ENCODE peak calls at places on chromosomes 6 and 20, in five cellular contexts. One of them, this sample, is unnamed.

GRCh38 chr20:57387463-57387862 is 3.7 kb upstream of the RBM38 start:
- DNase-seq in IMR-90: no peak
- DNase-seq in nephron progenitor cell: no peak
- DNase-seq in RWPE1: no peak
- DNase-seq in left ventricle myocardium inferior: no peak
- DNase-seq in this sample: no peak

GRCh38 chr6:39188577-39188976 is 40.7 kb downstream of the KCNK5 start:
- DNase-seq in IMR-90: no peak
- DNase-seq in nephron progenitor cell: no peak
- DNase-seq in RWPE1: no peak
- DNase-seq in left ventricle myocardium inferior: no peak
- DNase-seq in this sample: no peak

GRCh38 chr6:5763871-5764270 is 242.9 kb downstream of the NRN1 start:
- DNase-seq in IMR-90: peak; percentile 8
- DNase-seq in nephron progenitor cell: no peak
- DNase-seq in RWPE1: no peak
- DNase-seq in left ventricle myocardium inferior: no peak
- DNase-seq in this sample: no peak

GRCh38 chr20:17898548-17898994 is 70.0 kb downstream of the SNX5 start:
- DNase-seq in IMR-90: peak; percentile 75
- DNase-seq in nephron progenitor cell: peak; percentile 74
- DNase-seq in RWPE1: peak; percentile 78
- DNase-seq in left ventricle myocardium inferior: peak; percentile 64
- DNase-seq in this sample: peak; percentile 51

GRCh38 chr6:97282238-97282725 is 734 bp downstream of the MMS22L start:
- DNase-seq in IMR-90: no peak
- DNase-seq in nephron progenitor cell: no peak
- DNase-seq in RWPE1: peak; percentile 35
- DNase-seq in left ventricle myocardium inferior: no peak
- DNase-seq in this sample: no peak

GRCh38 chr6:132399376-132400074 is 1.8 kb downstream of the MOXD1 start:
- DNase-seq in IMR-90: peak; percentile 85
- DNase-seq in nephron progenitor cell: no peak
- DNase-seq in RWPE1: no peak
- DNase-seq in left ventricle myocardium inferior: no peak
- DNase-seq in this sample: no peak

GRCh38 chr20:53208110-53208908 is 236.2 kb downstream of the TSHZ2 start:
- DNase-seq in IMR-90: no peak
- DNase-seq in nephron progenitor cell: peak; percentile 26
- DNase-seq in RWPE1: no peak
- DNase-seq in left ventricle myocardium inferior: no peak
- DNase-seq in this sample: no peak

GRCh38 chr20:34311118-34312023 is 8.2 kb upstream of the AHCY start:
- DNase-seq in IMR-90: no peak
- DNase-seq in nephron progenitor cell: peak; percentile 43
- DNase-seq in RWPE1: no peak
- DNase-seq in left ventricle myocardium inferior: no peak
- DNase-seq in this sample: no peak

GRCh38 chr20:8568068-8568467 is 436.0 kb downstream of the PLCB1 start:
- DNase-seq in IMR-90: peak; percentile 24
- DNase-seq in nephron progenitor cell: no peak
- DNase-seq in RWPE1: no peak
- DNase-seq in left ventricle myocardium inferior: no peak
- DNase-seq in this sample: no peak

GRCh38 chr20:43766395-43766794 is 39.6 kb upstream of the GTSF1L start:
- DNase-seq in IMR-90: no peak
- DNase-seq in nephron progenitor cell: no peak
- DNase-seq in RWPE1: no peak
- DNase-seq in left ventricle myocardium inferior: peak; percentile 72
- DNase-seq in this sample: no peak

GRCh38 chr6:106979435-106979884 is 4.9 kb upstream of the CD24 start:
- DNase-seq in IMR-90: peak; percentile 76
- DNase-seq in nephron progenitor cell: peak; percentile 94
- DNase-seq in RWPE1: peak; percentile 78
- DNase-seq in left ventricle myocardium inferior: peak; percentile 84
- DNase-seq in this sample: peak; percentile 74

GRCh38 chr6:72649032-72649984 is 27.4 kb downstream of the KCNQ5 start:
- DNase-seq in IMR-90: peak; percentile 83
- DNase-seq in nephron progenitor cell: no peak
- DNase-seq in RWPE1: peak; percentile 53
- DNase-seq in left ventricle myocardium inferior: no peak
- DNase-seq in this sample: no peak

GRCh38 chr20:45368221-45368980 is 5.4 kb downstream of the SYS1 start:
- DNase-seq in IMR-90: no peak
- DNase-seq in nephron progenitor cell: no peak
- DNase-seq in RWPE1: no peak
- DNase-seq in left ventricle myocardium inferior: no peak
- DNase-seq in this sample: peak; percentile 61

GRCh38 chr6:44730771-44731391 is 343.4 kb downstream of the CDC5L start:
- DNase-seq in IMR-90: peak; percentile 66
- DNase-seq in nephron progenitor cell: peak; percentile 15
- DNase-seq in RWPE1: no peak
- DNase-seq in left ventricle myocardium inferior: no peak
- DNase-seq in this sample: no peak

GRCh38 chr20:31547720-31548298 is 33.6 kb downstream of the HM13 start:
- DNase-seq in IMR-90: no peak
- DNase-seq in nephron progenitor cell: no peak
- DNase-seq in RWPE1: no peak
- DNase-seq in left ventricle myocardium inferior: no peak
- DNase-seq in this sample: no peak

GRCh38 chr20:31549513-31549880 is 35.3 kb downstream of the HM13 start:
- DNase-seq in IMR-90: no peak
- DNase-seq in nephron progenitor cell: no peak
- DNase-seq in RWPE1: no peak
- DNase-seq in left ventricle myocardium inferior: no peak
- DNase-seq in this sample: no peak

GRCh38 chr20:31544600-31544999 is 30.4 kb downstream of the HM13 start:
- DNase-seq in IMR-90: no peak
- DNase-seq in nephron progenitor cell: no peak
- DNase-seq in RWPE1: no peak
- DNase-seq in left ventricle myocardium inferior: no peak
- DNase-seq in this sample: no peak

GRCh38 chr20:31548823-31549512 is 34.7 kb downstream of the HM13 start:
- DNase-seq in IMR-90: no peak
- DNase-seq in nephron progenitor cell: no peak
- DNase-seq in RWPE1: no peak
- DNase-seq in left ventricle myocardium inferior: no peak
- DNase-seq in this sample: no peak

DNA sequence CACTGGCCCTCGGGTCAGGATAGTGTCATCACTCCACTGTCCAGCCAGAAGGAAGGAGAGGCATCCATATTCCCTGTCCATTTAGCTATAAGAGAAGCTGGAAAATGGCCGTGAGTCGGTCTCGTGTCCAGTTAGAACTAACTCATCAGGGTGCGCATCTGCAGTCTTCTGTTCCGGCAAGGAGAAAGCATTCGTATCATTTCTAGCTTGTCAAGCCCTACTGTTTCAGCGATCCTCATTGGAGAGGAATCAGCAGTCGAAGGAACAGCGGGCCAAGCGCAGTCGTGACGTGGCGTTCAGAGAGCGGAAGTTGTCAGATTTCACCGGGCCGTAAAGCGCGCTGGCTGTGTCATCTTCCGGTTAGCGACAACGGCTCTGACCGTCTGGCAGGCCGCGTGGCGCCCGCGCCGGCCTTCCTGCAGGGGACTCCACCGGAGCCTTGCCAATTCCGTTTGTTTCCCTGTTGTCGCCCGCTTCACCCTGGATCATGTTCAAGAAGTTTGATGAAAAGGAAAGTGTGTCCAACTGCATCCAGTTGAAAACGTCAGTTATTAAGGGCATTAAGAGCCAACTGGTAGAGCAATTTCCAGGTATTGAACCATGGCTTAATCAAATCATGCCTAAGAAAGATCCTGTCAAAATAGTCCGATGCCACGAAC is 32.9 kb downstream of the HM13 start:
- DNase-seq in IMR-90: peak; percentile 92
- DNase-seq in nephron progenitor cell: peak; percentile 76
- DNase-seq in RWPE1: peak; percentile 92
- DNase-seq in left ventricle myocardium inferior: peak; percentile 85
- DNase-seq in this sample: peak; percentile 81
- TF ChIP-seq CTCF in IMR-90: no peak
- TF ChIP-seq CTCF in nephron progenitor cell: no peak
- TF ChIP-seq CTCF in RWPE1: no peak
- TF ChIP-seq CTCF in left ventricle myocardium inferior: peak; percentile 27
- TF ChIP-seq CTCF in this sample: no peak

GRCh38 chr6:128131566-128131965 is 230.7 kb upstream of the THEMIS start:
- DNase-seq in IMR-90: peak; percentile 65
- DNase-seq in nephron progenitor cell: no peak
- DNase-seq in RWPE1: no peak
- DNase-seq in left ventricle myocardium inferior: no peak
- DNase-seq in this sample: no peak
- TF ChIP-seq CTCF in IMR-90: no peak
- TF ChIP-seq CTCF in nephron progenitor cell: no peak
- TF ChIP-seq CTCF in RWPE1: no peak
- TF ChIP-seq CTCF in left ventricle myocardium inferior: no peak
- TF ChIP-seq CTCF in this sample: no peak

DNA sequence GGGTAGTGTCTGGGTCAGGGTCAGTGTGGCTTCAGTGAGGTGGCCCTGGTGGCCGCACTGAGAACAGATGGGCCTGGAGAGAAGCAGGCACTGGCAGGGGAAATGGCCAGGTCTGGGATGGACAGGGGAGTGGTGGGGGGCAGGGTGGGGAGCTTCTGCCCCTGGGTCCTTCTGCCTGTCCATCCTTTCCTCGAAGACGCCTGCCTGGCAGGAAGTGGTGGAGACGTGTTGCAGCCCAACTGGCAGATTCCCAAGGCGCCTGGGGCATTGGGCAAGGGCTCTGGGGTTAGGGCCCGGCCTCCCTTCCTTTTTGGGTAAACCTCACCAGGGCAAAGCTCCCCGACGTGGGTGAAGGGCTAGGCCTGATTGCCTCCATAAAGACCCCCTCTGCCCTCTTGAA is 10.4 kb downstream of the SRC start:
- DNase-seq in IMR-90: no peak
- DNase-seq in nephron progenitor cell: no peak
- DNase-seq in RWPE1: peak; percentile 78
- DNase-seq in left ventricle myocardium inferior: peak; percentile 65
- DNase-seq in this sample: peak; percentile 76
- TF ChIP-seq CTCF in IMR-90: no peak
- TF ChIP-seq CTCF in nephron progenitor cell: no peak
- TF ChIP-seq CTCF in RWPE1: no peak
- TF ChIP-seq CTCF in left ventricle myocardium inferior: no peak
- TF ChIP-seq CTCF in this sample: no peak

DNA sequence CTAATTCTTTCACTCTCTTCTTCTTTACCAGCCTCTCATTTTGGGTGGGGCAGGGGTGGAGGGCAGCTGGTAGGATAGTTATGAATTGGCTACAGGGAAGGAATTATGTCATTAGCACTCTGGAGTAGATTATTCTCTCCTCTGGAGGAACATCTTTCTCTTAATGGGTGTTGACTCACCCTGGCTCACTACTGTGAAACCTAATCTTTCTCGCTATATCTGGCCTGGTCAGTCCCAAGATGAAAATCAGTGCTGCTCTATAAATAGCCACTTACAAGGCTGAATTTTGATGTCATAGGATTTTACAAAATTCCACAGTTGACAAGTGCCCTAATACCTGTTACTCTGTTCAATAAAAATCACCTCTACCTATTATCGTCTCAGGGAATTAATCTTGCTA is 151.3 kb downstream of the COL9A1 start:
- DNase-seq in IMR-90: no peak
- DNase-seq in nephron progenitor cell: no peak
- DNase-seq in RWPE1: no peak
- DNase-seq in left ventricle myocardium inferior: no peak
- DNase-seq in this sample: no peak
- TF ChIP-seq CTCF in IMR-90: no peak
- TF ChIP-seq CTCF in nephron progenitor cell: no peak
- TF ChIP-seq CTCF in RWPE1: no peak
- TF ChIP-seq CTCF in left ventricle myocardium inferior: no peak
- TF ChIP-seq CTCF in this sample: no peak

GRCh38 chr6:85483861-85484260 is 34.0 kb downstream of the NT5E start:
- DNase-seq in IMR-90: no peak
- DNase-seq in nephron progenitor cell: no peak
- DNase-seq in RWPE1: no peak
- DNase-seq in left ventricle myocardium inferior: no peak
- DNase-seq in this sample: no peak
- TF ChIP-seq CTCF in IMR-90: no peak
- TF ChIP-seq CTCF in nephron progenitor cell: no peak
- TF ChIP-seq CTCF in RWPE1: no peak
- TF ChIP-seq CTCF in left ventricle myocardium inferior: no peak
- TF ChIP-seq CTCF in this sample: no peak

GRCh38 chr6:162119349-162119748 is 608.2 kb downstream of the PRKN start:
- DNase-seq in IMR-90: no peak
- DNase-seq in nephron progenitor cell: no peak
- DNase-seq in RWPE1: no peak
- DNase-seq in left ventricle myocardium inferior: peak; percentile 21
- DNase-seq in this sample: peak; percentile 61
- TF ChIP-seq CTCF in IMR-90: no peak
- TF ChIP-seq CTCF in nephron progenitor cell: no peak
- TF ChIP-seq CTCF in RWPE1: no peak
- TF ChIP-seq CTCF in left ventricle myocardium inferior: no peak
- TF ChIP-seq CTCF in this sample: no peak

DNA sequence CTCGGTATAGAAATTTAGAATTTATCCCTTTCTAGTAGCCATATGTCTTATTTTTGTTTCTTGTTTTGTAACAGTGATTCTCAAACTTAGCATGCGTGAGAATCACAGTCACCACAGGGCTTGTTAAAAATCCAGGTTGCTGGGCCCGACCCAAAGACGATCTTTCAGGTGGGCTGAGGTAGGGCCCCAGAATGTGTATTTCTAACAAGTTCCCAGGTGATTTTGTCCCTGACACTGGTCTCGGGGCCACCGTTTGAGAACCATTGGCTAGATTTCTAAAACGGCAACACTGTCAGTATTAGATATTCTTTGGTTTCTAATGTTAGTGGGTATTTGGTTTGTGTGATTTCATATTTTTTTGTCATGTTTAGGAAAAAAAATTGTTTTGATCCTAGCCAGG is 9.9 kb downstream of the PFDN4 start:
- DNase-seq in IMR-90: no peak
- DNase-seq in nephron progenitor cell: no peak
- DNase-seq in RWPE1: no peak
- DNase-seq in left ventricle myocardium inferior: no peak
- DNase-seq in this sample: no peak
- TF ChIP-seq CTCF in IMR-90: no peak
- TF ChIP-seq CTCF in nephron progenitor cell: no peak
- TF ChIP-seq CTCF in RWPE1: no peak
- TF ChIP-seq CTCF in left ventricle myocardium inferior: no peak
- TF ChIP-seq CTCF in this sample: no peak